ENCODE peak calls at places on chromosomes 1 and 21, in six cellular contexts. H, I, L, X, O and J are unnamed samples.

GRCh38 chr1:239255628-239256160 is 130.7 kb upstream of the CHRM3 start:
- DNase-seq in I (no peak), X (no peak), L (no peak), H (no peak), O (no peak), J (no peak)

GRCh38 chr1:25562101-25562927 is 18.9 kb downstream of the LDLRAP1 start:
- DNase-seq in X (no peak), H (no peak), O (peak; percentile 31), L (peak; percentile 48), I (no peak), J (peak; percentile 69)

GRCh38 chr1:151968058-151968457 is 25.6 kb downstream of the S100A10 start:
- DNase-seq in H (peak; percentile 52), X (no peak), O (peak; percentile 66), L (no peak), I (peak; percentile 56), J (peak; percentile 72)

GRCh38 chr21:44337941-44338895 is 972 bp downstream of the CFAP410 start:
- DNase-seq in H (peak; percentile 43), L (no peak), O (peak; percentile 59), X (peak; percentile 84), I (peak; percentile 68), J (peak; percentile 75)

GRCh38 chr1:232111616-232112015 is 485.0 kb downstream of the DISC1 start:
- DNase-seq in O (no peak), X (no peak), L (no peak), H (no peak), I (no peak), J (no peak)

GRCh38 chr1:46244656-46245371 is 2.7 kb upstream of the RAD54L start:
- DNase-seq in H (peak; percentile 47), X (peak; percentile 48), L (no peak), O (no peak), I (peak; percentile 13), J (peak; percentile 52)

GRCh38 chr1:6348511-6349191 is 44.9 kb downstream of the ACOT7 start:
- DNase-seq in H (no peak), O (no peak), X (no peak), I (peak; percentile 75), L (no peak), J (peak; percentile 31)

GRCh38 chr1:34057347-34057746 is 107.7 kb downstream of the CSMD2 start:
- DNase-seq in O (no peak), X (no peak), H (no peak), I (no peak), L (no peak), J (no peak)

GRCh38 chr1:29239142-29239541 is 2.8 kb downstream of the PTPRU start:
- DNase-seq in O (peak; percentile 86), X (no peak), I (no peak), H (no peak), L (no peak), J (no peak)

GRCh38 chr1:145872421-145872891 is 13.2 kb downstream of the ANKRD35 start:
- DNase-seq in I (no peak), L (no peak), X (no peak), O (no peak), H (no peak), J (peak; percentile 91)
- TF ChIP-seq MYC in I (no peak), L (no peak), X (no peak), O (no peak), H (no peak), J (peak; percentile 39)

GRCh38 chr1:113784104-113784779 is 25.0 kb upstream of the PHTF1 start:
- DNase-seq in X (no peak), O (no peak), H (no peak), I (no peak), L (peak; percentile 64), J (peak; percentile 42)
- TF ChIP-seq MYC in X (no peak), O (no peak), H (no peak), I (no peak), L (no peak), J (no peak)

GRCh38 chr1:233625510-233625981 is 11.6 kb downstream of the KCNK1 start:
- DNase-seq in I (no peak), H (no peak), L (no peak), X (peak; percentile 56), O (no peak), J (no peak)

GRCh38 chr1:233625087-233625486 is 11.2 kb downstream of the KCNK1 start:
- DNase-seq in I (no peak), X (no peak), O (no peak), L (no peak), H (no peak), J (no peak)

GRCh38 chr1:233627823-233628222 is 13.9 kb downstream of the KCNK1 start:
- DNase-seq in L (peak; percentile 45), X (no peak), O (no peak), H (no peak), I (no peak), J (no peak)

GRCh38 chr1:233629305-233629935 is 15.5 kb downstream of the KCNK1 start:
- DNase-seq in X (no peak), L (no peak), O (no peak), I (no peak), H (no peak), J (no peak)

GRCh38 chr1:233627376-233627775 is 13.5 kb downstream of the KCNK1 start:
- DNase-seq in O (no peak), H (no peak), L (no peak), X (no peak), I (no peak), J (no peak)
- TF ChIP-seq MYC in O (no peak), H (no peak), L (no peak), X (no peak), I (no peak), J (no peak)

GRCh38 chr1:84756455-84757082 is 66.3 kb upstream of the SSX2IP start:
- DNase-seq in X (no peak), L (no peak), I (no peak), H (no peak), O (no peak), J (no peak)
- TF ChIP-seq MYC in X (no peak), L (no peak), I (no peak), H (no peak), O (no peak), J (no peak)

GRCh38 chr1:201026746-201027145 is 3.2 kb upstream of the KIF21B start:
- DNase-seq in O (no peak), X (no peak), H (no peak), L (no peak), I (no peak), J (peak; percentile 77)
- TF ChIP-seq MYC in O (no peak), X (no peak), H (no peak), L (no peak), I (no peak), J (no peak)